ENCODE peak calls at places on chromosomes 6 and 20, in ten cellular contexts. W, M, T, D, L, O, H, X, E and B are unnamed samples.
A peak's percentile ranks its signal among the peaks of the same experiment; 100 is the strongest.

GRCh38 chr6:116111552-116112528 is 11.2 kb downstream of the NT5DC1 start:
- DNase-seq in W (peak; percentile 34), M (peak; percentile 15), T (no peak), D (no peak), L (peak; percentile 42), O (peak; percentile 12), H (peak; percentile 67), X (no peak), E (no peak), B (no peak)

GRCh38 chr6:90484903-90485302 is 102.0 kb downstream of the MAP3K7 start:
- DNase-seq in W (no peak), M (no peak), T (no peak), D (no peak), L (no peak), O (no peak), H (no peak), X (no peak), E (no peak), B (no peak)

GRCh38 chr6:4776967-4777925 is 1.0 kb downstream of the CDYL start:
- DNase-seq in W (no peak), M (no peak), T (no peak), D (peak; percentile 18), L (peak; percentile 47), O (peak; percentile 25), H (peak; percentile 56), X (no peak), E (peak; percentile 42), B (no peak)

GRCh38 chr6:124459268-124459667 is 503.0 kb upstream of the RNF217 start:
- DNase-seq in W (no peak), M (no peak), T (no peak), D (no peak), L (no peak), O (no peak), H (no peak), X (no peak), E (no peak), B (no peak)

GRCh38 chr6:137787016-137787415 is 80.0 kb upstream of the TNFAIP3 start:
- DNase-seq in W (no peak), M (no peak), T (no peak), D (no peak), L (no peak), O (no peak), H (no peak), X (no peak), E (no peak), B (no peak)

GRCh38 chr6:133973109-133973971 is 20.3 kb downstream of the TBPL1 start:
- DNase-seq in W (no peak), M (no peak), T (peak; percentile 48), D (no peak), L (peak; percentile 76), O (peak; percentile 46), H (peak; percentile 73), X (no peak), E (no peak), B (no peak)

GRCh38 chr20:59084041-59084841 is 41.7 kb upstream of the PRELID3B start:
- DNase-seq in W (no peak), M (no peak), T (no peak), D (no peak), L (no peak), O (no peak), H (no peak), X (no peak), E (no peak), B (no peak)

GRCh38 chr6:14429396-14429795 is 311.8 kb downstream of the CD83 start:
- DNase-seq in W (peak; percentile 20), M (no peak), T (no peak), D (no peak), L (no peak), O (no peak), H (no peak), X (no peak), E (no peak), B (no peak)

GRCh38 chr20:32582659-32583580 is 2.2 kb downstream of the NOL4L start:
- DNase-seq in W (peak; percentile 71), M (peak; percentile 17), T (no peak), D (peak; percentile 12), L (no peak), O (no peak), H (peak; percentile 43), X (no peak), E (peak; percentile 36), B (no peak)

GRCh38 chr6:56021943-56022342 is 146.6 kb upstream of the BMP5 start:
- DNase-seq in W (no peak), M (no peak), T (no peak), D (no peak), L (no peak), O (no peak), H (no peak), X (no peak), E (no peak), B (no peak)

GRCh38 chr20:23159256-23159922 is 73.3 kb upstream of the CD93 start:
- DNase-seq in W (no peak), M (peak; percentile 35), T (no peak), D (no peak), L (peak; percentile 46), O (no peak), H (no peak), X (no peak), E (no peak), B (no peak)

GRCh38 chr6:30836431-30836866 is 47.9 kb upstream of the DDR1 start:
- DNase-seq in W (no peak), M (no peak), T (no peak), D (no peak), L (peak; percentile 66), O (no peak), H (peak; percentile 91), X (no peak), E (no peak), B (no peak)

GRCh38 chr20:53621482-53622246 is 28.0 kb upstream of the ZNF217 start:
- DNase-seq in W (no peak), M (no peak), T (no peak), D (no peak), L (peak; percentile 91), O (peak; percentile 64), H (peak; percentile 96), X (no peak), E (peak; percentile 30), B (peak; percentile 62)

GRCh38 chr20:46802696-46803445 is 91.8 kb upstream of the EYA2 start:
- DNase-seq in W (no peak), M (no peak), T (no peak), D (no peak), L (no peak), O (no peak), H (no peak), X (no peak), E (no peak), B (no peak)

GRCh38 chr6:122778961-122779671 is 400 bp upstream of the FABP7 start:
- DNase-seq in W (peak; percentile 35), M (no peak), T (no peak), D (no peak), L (no peak), O (no peak), H (no peak), X (no peak), E (no peak), B (no peak)

GRCh38 chr6:55034752-55035151 is 139.6 kb upstream of the HCRTR2 start:
- DNase-seq in W (no peak), M (peak; percentile 83), T (no peak), D (no peak), L (no peak), O (no peak), H (no peak), X (no peak), E (no peak), B (no peak)

GRCh38 chr20:20410678-20411077 is 42.8 kb downstream of the INSM1 start:
- DNase-seq in W (peak; percentile 24), M (no peak), T (peak; percentile 77), D (no peak), L (no peak), O (no peak), H (peak; percentile 49), X (no peak), E (no peak), B (no peak)

GRCh38 chr20:39269493-39270217 is 307.5 kb downstream of the DHX35 start:
- DNase-seq in W (no peak), M (no peak), T (no peak), D (no peak), L (no peak), O (no peak), H (no peak), X (no peak), E (no peak), B (no peak)

GRCh38 chr6:90406142-90406794 is 109.6 kb upstream of the BACH2 start:
- DNase-seq in W (no peak), M (no peak), T (no peak), D (no peak), L (peak; percentile 62), O (peak; percentile 92), H (peak; percentile 21), X (no peak), E (peak; percentile 14), B (peak; percentile 82)

GRCh38 chr6:135820340-135820739 is 31.2 kb upstream of the PDE7B start:
- DNase-seq in W (no peak), M (no peak), T (no peak), D (no peak), L (no peak), O (no peak), H (no peak), X (no peak), E (no peak), B (no peak)